ENCODE peak calls at places on chromosomes 6 and 20, in four cellular contexts. Z is naive B cell, C is neural crest cell, X is HTR-8/SVneo. K is an unnamed sample.

GRCh38 chr6:6746334-6746969 is 157.9 kb downstream of the LY86 start:
- DNase-seq in Z (no peak), C (no peak), X (no peak), K (no peak)

GRCh38 chr20:43293068-43293786 is 103.5 kb upstream of the PTPRT start:
- DNase-seq in Z (no peak), C (no peak), X (no peak), K (no peak)

GRCh38 chr6:56906752-56907151 is 48.2 kb upstream of the BEND6 start:
- DNase-seq in Z (no peak), C (no peak), X (no peak), K (no peak)

GRCh38 chr6:7154341-7155139 is 46.8 kb downstream of the RREB1 start:
- DNase-seq in Z (peak; percentile 49), C (no peak), X (no peak), K (no peak)

GRCh38 chr6:141848029-141848890 is 284.5 kb upstream of the GJE1 start:
- DNase-seq in Z (no peak), C (no peak), X (no peak), K (no peak)

GRCh38 chr6:13194852-13195251 is 133.5 kb downstream of the TBC1D7 start:
- DNase-seq in Z (peak; percentile 62), C (peak; percentile 14), X (peak; percentile 50), K (peak; percentile 84)

GRCh38 chr20:47013606-47014005 is 119.0 kb downstream of the EYA2 start:
- DNase-seq in Z (no peak), C (no peak), X (no peak), K (no peak)

GRCh38 chr6:105179244-105180065 is at the start of gene POPDC3:
- DNase-seq in Z (no peak), C (peak; percentile 28), X (peak; percentile 37), K (no peak)

GRCh38 chr6:157748839-157749571 is 74.0 kb upstream of the SNX9 start:
- DNase-seq in Z (no peak), C (no peak), X (no peak), K (no peak)

GRCh38 chr6:156718647-156719394 is 58.4 kb upstream of the ARID1B start:
- DNase-seq in Z (no peak), C (no peak), X (no peak), K (peak; percentile 86)

GRCh38 chr6:105593056-105593455 is 190.2 kb upstream of the PREP start:
- DNase-seq in Z (no peak), C (no peak), X (no peak), K (no peak)

GRCh38 chr20:818001-818664 is 15.4 kb upstream of the FAM110A start:
- DNase-seq in Z (no peak), C (no peak), X (no peak), K (no peak)

GRCh38 chr20:10132391-10132790 is 86.2 kb upstream of the SNAP25 start:
- DNase-seq in Z (no peak), C (no peak), X (no peak), K (no peak)

GRCh38 chr6:166584813-166585429 is 1.6 kb downstream of the RAMACL start:
- DNase-seq in Z (no peak), C (no peak), X (no peak), K (no peak)

GRCh38 chr20:6956574-6956973 is 189.1 kb downstream of the BMP2 start:
- DNase-seq in Z (no peak), C (no peak), X (no peak), K (no peak)

GRCh38 chr6:80143312-80143960 is 37.0 kb downstream of the BCKDHB start:
- DNase-seq in Z (no peak), C (no peak), X (peak; percentile 26), K (peak; percentile 84)

GRCh38 chr6:41732601-41733348 is 2.6 kb downstream of the TFEB start:
- DNase-seq in Z (peak; percentile 77), C (no peak), X (no peak), K (no peak)

GRCh38 chr6:71608646-71609045 is 277.7 kb upstream of the RIMS1 start:
- DNase-seq in Z (no peak), C (no peak), X (peak; percentile 2), K (no peak)

GRCh38 chr20:3165473-3166337 is 6.0 kb upstream of the FASTKD5 start:
- DNase-seq in Z (no peak), C (no peak), X (no peak), K (peak; percentile 85)

GRCh38 chr6:16903470-16903869 is 142.2 kb upstream of the ATXN1 start:
- DNase-seq in Z (no peak), C (no peak), X (no peak), K (no peak)

GRCh38 chr6:110965629-110966229 is 7.2 kb downstream of the GTF3C6 start:
- DNase-seq in Z (no peak), C (no peak), X (no peak), K (no peak)

GRCh38 chr6:31272431-31272830 is 539 bp upstream of the HLA-C start:
- DNase-seq in Z (no peak), C (no peak), X (no peak), K (no peak)

GRCh38 chr6:98957440-98957839 is 9.7 kb upstream of the FBXL4 start:
- DNase-seq in Z (no peak), C (no peak), X (peak; percentile 35), K (no peak)

GRCh38 chr6:111254779-111255166 is 167.5 kb downstream of the SLC16A10 start:
- DNase-seq in Z (no peak), C (no peak), X (no peak), K (no peak)

GRCh38 chr6:154002894-154003293 is 36.1 kb upstream of the OPRM1 start:
- DNase-seq in Z (no peak), C (no peak), X (no peak), K (peak; percentile 69)

GRCh38 chr6:113318553-113318952 is 538.6 kb upstream of the MARCKS start:
- DNase-seq in Z (no peak), C (no peak), X (no peak), K (no peak)

GRCh38 chr6:134637847-134638438 is 312.0 kb downstream of the ALDH8A1 start:
- DNase-seq in Z (no peak), C (no peak), X (no peak), K (no peak)

GRCh38 chr20:62765021-62765420 is 31.3 kb upstream of the MRGBP start:
- DNase-seq in Z (no peak), C (no peak), X (no peak), K (no peak)

GRCh38 chr6:48840896-48841295 is 622.2 kb downstream of the MMUT start:
- DNase-seq in Z (no peak), C (no peak), X (no peak), K (no peak)

GRCh38 chr6:133892444-133893323 is 3.8 kb downstream of the TCF21 start:
- DNase-seq in Z (no peak), C (no peak), X (no peak), K (peak; percentile 71)

K was measured in posterior vena cava.